ENCODE peak calls at places on chromosome 15, in seven cellular contexts. Q, E, V, A, L, X and N are unnamed samples.

GRCh38 chr15:92747047-92747446 is 91.5 kb upstream of the FAM174B start:
- DNase-seq in Q (no peak), E (no peak), V (no peak), A (no peak), L (no peak), X (no peak), N (no peak)

GRCh38 chr15:98671060-98672008 is 23.0 kb downstream of the IGF1R start:
- DNase-seq in Q (no peak), E (peak; percentile 73), V (no peak), A (no peak), L (no peak), X (no peak), N (no peak)

GRCh38 chr15:80856400-80856799 is 77.2 kb downstream of the CEMIP start:
- DNase-seq in Q (no peak), E (no peak), V (no peak), A (no peak), L (no peak), X (no peak), N (no peak)

GRCh38 chr15:71319935-71320334 is 204.7 kb downstream of the THSD4 start:
- DNase-seq in Q (no peak), E (no peak), V (no peak), A (no peak), L (no peak), X (no peak), N (no peak)

GRCh38 chr15:55703873-55704285 is 39.1 kb downstream of the PRTG start:
- DNase-seq in Q (no peak), E (peak; percentile 51), V (no peak), A (no peak), L (no peak), X (no peak), N (no peak)

GRCh38 chr15:77118787-77119410 is 48.0 kb upstream of the TSPAN3 start:
- DNase-seq in Q (no peak), E (peak; percentile 91), V (no peak), A (peak; percentile 41), L (peak; percentile 59), X (no peak), N (no peak)

GRCh38 chr15:66735909-66736305 is 33.9 kb downstream of the SMAD6 start:
- DNase-seq in Q (no peak), E (peak; percentile 73), V (peak; percentile 86), A (no peak), L (no peak), X (no peak), N (no peak)

GRCh38 chr15:49041406-49041805 is 4.8 kb downstream of the SECISBP2L start:
- DNase-seq in Q (no peak), E (no peak), V (no peak), A (no peak), L (no peak), X (no peak), N (no peak)

GRCh38 chr15:77014137-77015081 is 19.5 kb downstream of the PSTPIP1 start:
- DNase-seq in Q (peak; percentile 89), E (no peak), V (peak; percentile 73), A (no peak), L (no peak), X (no peak), N (no peak)

GRCh38 chr15:63061971-63062370 is 19.4 kb downstream of the TPM1 start:
- DNase-seq in Q (no peak), E (no peak), V (no peak), A (no peak), L (no peak), X (no peak), N (no peak)

GRCh38 chr15:40080104-40080503 is 28.6 kb downstream of the BMF start:
- DNase-seq in Q (no peak), E (no peak), V (no peak), A (no peak), L (no peak), X (no peak), N (no peak)

GRCh38 chr15:75200765-75201608 is 695 bp upstream of the C15orf39 start:
- DNase-seq in Q (peak; percentile 87), E (peak; percentile 42), V (no peak), A (no peak), L (peak; percentile 92), X (peak; percentile 47), N (peak; percentile 26)

GRCh38 chr15:89364741-89365450 is 30.3 kb upstream of the POLG start:
- DNase-seq in Q (no peak), E (no peak), V (no peak), A (no peak), L (no peak), X (no peak), N (no peak)

GRCh38 chr15:88983861-88984429 is 70.8 kb upstream of the MFGE8 start:
- DNase-seq in Q (no peak), E (no peak), V (no peak), A (no peak), L (no peak), X (no peak), N (no peak)

GRCh38 chr15:29734917-29735572 is 87.2 kb downstream of the TJP1 start:
- DNase-seq in Q (no peak), E (peak; percentile 79), V (no peak), A (no peak), L (no peak), X (no peak), N (no peak)

GRCh38 chr15:101501703-101502373 is 12.3 kb upstream of the PCSK6 start:
- DNase-seq in Q (peak; percentile 81), E (peak; percentile 13), V (no peak), A (no peak), L (no peak), X (peak; percentile 26), N (no peak)

GRCh38 chr15:47300596-47300995 is 416.7 kb upstream of the SEMA6D start:
- DNase-seq in Q (no peak), E (no peak), V (no peak), A (no peak), L (no peak), X (no peak), N (no peak)

GRCh38 chr15:68384451-68385239 is 47.3 kb downstream of the ITGA11 start:
- DNase-seq in Q (no peak), E (peak; percentile 86), V (peak; percentile 82), A (peak; percentile 96), L (no peak), X (no peak), N (no peak)

GRCh38 chr15:65460948-65461347 is 38.2 kb upstream of the IGDCC4 start:
- DNase-seq in Q (no peak), E (peak; percentile 40), V (no peak), A (no peak), L (no peak), X (peak; percentile 5), N (peak; percentile 59)

GRCh38 chr15:99502182-99502581 is 63.6 kb upstream of the MEF2A start:
- DNase-seq in Q (no peak), E (no peak), V (no peak), A (no peak), L (no peak), X (no peak), N (no peak)

GRCh38 chr15:56871867-56872266 is 46.6 kb upstream of the TCF12 start:
- DNase-seq in Q (no peak), E (peak; percentile 5), V (no peak), A (no peak), L (no peak), X (no peak), N (no peak)

GRCh38 chr15:99143230-99143629 is 38.4 kb downstream of the SYNM start:
- DNase-seq in Q (no peak), E (no peak), V (no peak), A (no peak), L (no peak), X (no peak), N (no peak)

GRCh38 chr15:67967871-67968423 is 86.2 kb upstream of the PIAS1 start:
- DNase-seq in Q (peak; percentile 87), E (peak; percentile 55), V (peak; percentile 93), A (no peak), L (peak; percentile 75), X (peak; percentile 6), N (no peak)

GRCh38 chr15:77504310-77504709 is 83.6 kb downstream of the HMG20A start:
- DNase-seq in Q (no peak), E (no peak), V (no peak), A (no peak), L (peak; percentile 40), X (no peak), N (no peak)

GRCh38 chr15:75022808-75023193 is 589 bp upstream of the PPCDC start:
- DNase-seq in Q (no peak), E (no peak), V (no peak), A (no peak), L (no peak), X (no peak), N (no peak)

GRCh38 chr15:98154863-98155262 is 194.4 kb downstream of the ARRDC4 start:
- DNase-seq in Q (no peak), E (peak; percentile 75), V (no peak), A (peak; percentile 77), L (no peak), X (no peak), N (no peak)

GRCh38 chr15:56040081-56041035 is 46.9 kb upstream of the NEDD4 start:
- DNase-seq in Q (no peak), E (peak; percentile 97), V (peak; percentile 76), A (peak; percentile 88), L (peak; percentile 79), X (no peak), N (no peak)

GRCh38 chr15:72492733-72493132 is 18.6 kb downstream of the ARIH1 start:
- DNase-seq in Q (no peak), E (peak; percentile 25), V (no peak), A (peak; percentile 3), L (no peak), X (no peak), N (no peak)

GRCh38 chr15:69082556-69082955 is 68.1 kb downstream of the NOX5 start:
- DNase-seq in Q (no peak), E (peak; percentile 79), V (no peak), A (no peak), L (no peak), X (no peak), N (no peak)

GRCh38 chr15:64895285-64896065 is 16.2 kb upstream of the ANKDD1A start:
- DNase-seq in Q (no peak), E (peak; percentile 74), V (no peak), A (no peak), L (no peak), X (peak; percentile 37), N (peak; percentile 78)